ENCODE peak calls at places on chromosomes 1 and 21, in seven cellular contexts. B, D, P, S, H, O and A are unnamed samples.

GRCh38 chr1:61109910-61110309 is 27.5 kb downstream of the NFIA start:
- DNase-seq in P (no peak), D (no peak), H (no peak), S (no peak), O (no peak), B (no peak), A (no peak)

GRCh38 chr1:51926171-51926812 is 47.8 kb upstream of the NRDC start:
- DNase-seq in O (no peak), H (peak), P (no peak), D (peak), B (peak), S (peak), A (peak)

GRCh38 chr21:33115586-33116541 is 45.9 kb downstream of the OLIG1 start:
- DNase-seq in P (no peak), D (no peak), H (no peak), B (no peak), O (no peak), S (no peak), A (no peak)

GRCh38 chr1:8848663-8849386 is 29.7 kb downstream of the ENO1 start:
- DNase-seq in P (no peak), D (peak), O (peak), S (peak), H (peak), B (peak), A (peak)

GRCh38 chr1:47655521-47656300 is 217.9 kb downstream of the FOXD2 start:
- DNase-seq in O (no peak), S (no peak), P (no peak), H (no peak), B (no peak), D (no peak), A (no peak)

GRCh38 chr1:42480921-42481320 is 17.8 kb downstream of the CCDC30 start:
- DNase-seq in O (no peak), P (no peak), S (no peak), B (no peak), H (no peak), D (no peak), A (no peak)

GRCh38 chr1:185920602-185921001 is 186.4 kb downstream of the HMCN1 start:
- DNase-seq in H (no peak), B (no peak), O (no peak), P (no peak), D (no peak), S (no peak), A (no peak)

GRCh38 chr1:93613895-93614294 is 67.7 kb downstream of the BCAR3 start:
- DNase-seq in S (no peak), B (no peak), P (no peak), D (peak), H (peak), O (peak), A (no peak)

GRCh38 chr1:111733183-111733995 is 5.8 kb downstream of the INKA2 start:
- DNase-seq in H (peak), S (no peak), P (no peak), D (peak), O (peak), B (no peak), A (no peak)

GRCh38 chr21:45128613-45129226 is 54.3 kb downstream of the ADARB1 start:
- DNase-seq in B (peak), O (peak), S (no peak), D (peak), P (no peak), H (peak), A (peak)

GRCh38 chr1:109636201-109636952 is 16.7 kb downstream of the AMPD2 start:
- DNase-seq in H (peak), P (no peak), D (peak), S (no peak), O (no peak), B (no peak), A (no peak)

GRCh38 chr1:236605030-236605806 is 902 bp upstream of the HEATR1 start:
- DNase-seq in S (no peak), H (no peak), O (no peak), P (no peak), D (no peak), B (no peak), A (no peak)

GRCh38 chr1:55632906-55633305 is 417.7 kb upstream of the USP24 start:
- DNase-seq in O (no peak), D (peak), B (peak), P (no peak), S (peak), H (peak), A (no peak)

GRCh38 chr1:246139745-246140182 is 367.3 kb downstream of the SMYD3 start:
- DNase-seq in P (no peak), O (no peak), D (peak), B (no peak), S (no peak), H (peak), A (no peak)

GRCh38 chr1:237220243-237220642 is 178.3 kb downstream of the RYR2 start:
- DNase-seq in B (no peak), H (no peak), P (no peak), O (no peak), S (no peak), D (no peak), A (no peak)

GRCh38 chr1:57696904-57697303 is 273.0 kb upstream of the DAB1 start:
- DNase-seq in H (no peak), S (no peak), B (no peak), D (no peak), O (no peak), P (no peak), A (no peak)

GRCh38 chr1:151237678-151238466 is 16.7 kb upstream of the PSMD4 start:
- DNase-seq in D (no peak), H (no peak), S (no peak), B (no peak), P (no peak), O (no peak), A (peak)

GRCh38 chr1:100277866-100278265 is 11.8 kb downstream of the RTCA start:
- DNase-seq in B (no peak), O (no peak), D (no peak), S (no peak), H (no peak), P (no peak), A (peak)

GRCh38 chr1:87800006-87800405 is 471.3 kb downstream of the LMO4 start:
- DNase-seq in P (no peak), D (peak), S (no peak), B (no peak), H (peak), O (no peak), A (no peak)

GRCh38 chr1:166307261-166308188 is 140.7 kb upstream of the FAM78B start:
- DNase-seq in O (no peak), P (no peak), D (no peak), S (no peak), H (no peak), B (no peak), A (no peak)

GRCh38 chr1:82161651-82162238 is 361.0 kb downstream of the ADGRL2 start:
- DNase-seq in H (peak), P (no peak), O (peak), S (no peak), D (peak), B (no peak), A (no peak)

GRCh38 chr1:7768583-7768982 is 2.5 kb upstream of the VAMP3 start:
- DNase-seq in P (no peak), D (no peak), S (no peak), O (no peak), H (no peak), B (no peak), A (no peak)

GRCh38 chr1:153552335-153552734 is 3.3 kb upstream of the S100A3 start:
- DNase-seq in P (no peak), B (peak), S (no peak), D (no peak), H (no peak), O (no peak), A (no peak)

GRCh38 chr1:41371630-41372599 is 10.7 kb downstream of the FOXO6 start:
- DNase-seq in O (no peak), S (no peak), D (no peak), B (peak), H (no peak), P (no peak), A (no peak)

GRCh38 chr1:58981392-58981791 is 197.5 kb upstream of the JUN start:
- DNase-seq in B (peak), H (no peak), S (no peak), O (no peak), D (no peak), P (no peak), A (no peak)

GRCh38 chr1:228753933-228754332 is 18.7 kb downstream of the RHOU start:
- DNase-seq in O (no peak), D (no peak), B (no peak), S (no peak), P (no peak), H (no peak), A (no peak)

GRCh38 chr1:77831976-77832695 is 52.7 kb downstream of the MIGA1 start:
- DNase-seq in H (peak), S (no peak), O (peak), B (no peak), P (no peak), D (peak), A (no peak)

GRCh38 chr1:170168263-170168662 is 22.5 kb downstream of the NTMT2 start:
- DNase-seq in S (no peak), B (no peak), P (no peak), D (peak), O (no peak), H (peak), A (no peak)

GRCh38 chr1:173302890-173303829 is 96.0 kb upstream of the TNFSF4 start:
- DNase-seq in H (no peak), O (no peak), P (no peak), D (peak), S (no peak), B (peak), A (no peak)

GRCh38 chr1:173302366-173302765 is 95.2 kb upstream of the TNFSF4 start:
- DNase-seq in D (peak), H (peak), B (no peak), S (no peak), O (no peak), P (no peak), A (no peak)

GRCh38 chr1:173303984-173304383 is 96.9 kb upstream of the TNFSF4 start:
- DNase-seq in P (no peak), S (no peak), B (no peak), D (no peak), O (no peak), H (no peak), A (no peak)

GRCh38 chr1:173300249-173301044 is 93.3 kb upstream of the TNFSF4 start:
- DNase-seq in H (no peak), P (no peak), B (no peak), D (no peak), O (no peak), S (no peak), A (no peak)

DNA sequence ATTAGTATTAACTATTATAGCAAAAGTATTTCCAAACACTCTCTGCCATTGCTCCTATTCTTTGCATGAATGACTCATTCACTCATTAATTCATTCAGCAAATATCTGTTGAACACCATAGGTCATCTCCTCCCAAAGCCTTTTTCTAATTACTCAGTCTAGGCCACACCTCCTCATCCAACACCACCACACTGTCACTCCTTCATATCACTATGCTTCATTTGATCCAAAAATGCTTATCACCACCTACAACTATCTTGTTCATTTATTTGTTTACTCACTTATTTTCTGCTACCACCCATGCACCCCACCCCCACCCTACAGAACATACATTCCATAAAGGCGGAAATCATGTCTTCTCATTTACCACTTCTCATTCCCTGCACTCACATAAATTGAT is 94.4 kb upstream of the TNFSF4 start:
- DNase-seq in D (peak), P (no peak), S (no peak), O (no peak), B (no peak), H (no peak), A (no peak)
- H2AFZ ChIP-seq in D (no peak), P (no peak), S (no peak), O (no peak), B (no peak), H (no peak), A (no peak)

GRCh38 chr1:162383091-162383490 is 1.6 kb downstream of the C1orf226 start:
- DNase-seq in O (no peak), H (no peak), S (no peak), D (no peak), B (no peak), P (no peak), A (no peak)
- H2AFZ ChIP-seq in O (no peak), H (no peak), S (no peak), D (no peak), B (no peak), P (no peak), A (no peak)

GRCh38 chr1:240804475-240804874 is 192.5 kb upstream of the GREM2 start:
- DNase-seq in S (no peak), B (peak), H (peak), P (no peak), O (no peak), D (peak), A (no peak)

GRCh38 chr1:240808381-240808780 is 196.4 kb upstream of the GREM2 start:
- DNase-seq in B (no peak), H (no peak), S (no peak), P (no peak), D (no peak), O (no peak), A (no peak)

GRCh38 chr1:240802271-240802670 is 190.3 kb upstream of the GREM2 start:
- DNase-seq in O (no peak), D (peak), P (no peak), S (no peak), H (peak), B (no peak), A (no peak)

GRCh38 chr1:240803151-240803550 is 191.2 kb upstream of the GREM2 start:
- DNase-seq in S (no peak), O (no peak), P (no peak), D (peak), B (no peak), H (peak), A (no peak)

GRCh38 chr1:240806201-240806745 is 194.3 kb upstream of the GREM2 start:
- DNase-seq in S (no peak), O (no peak), B (no peak), P (no peak), H (no peak), D (no peak), A (no peak)
- H2AFZ ChIP-seq in S (no peak), O (no peak), B (no peak), P (no peak), H (no peak), D (no peak), A (no peak)

GRCh38 chr1:112955678-112956502 is at the start of gene SLC16A1:
- DNase-seq in P (peak), H (peak), D (peak), S (peak), B (peak), O (peak), A (peak)

GRCh38 chr1:112954945-112955677 is 885 bp downstream of the SLC16A1 start:
- DNase-seq in H (peak), O (peak), S (peak), B (peak), D (peak), P (no peak), A (peak)

GRCh38 chr1:112954059-112954458 is 1.9 kb downstream of the SLC16A1 start:
- DNase-seq in H (peak), S (no peak), D (peak), P (no peak), O (no peak), B (no peak), A (no peak)

GRCh38 chr1:112957133-112957812 is 1.3 kb upstream of the SLC16A1 start:
- DNase-seq in B (peak), O (peak), H (peak), S (no peak), P (peak), D (peak), A (peak)

GRCh38 chr1:112956503-112957132 is 622 bp upstream of the SLC16A1 start:
- DNase-seq in B (peak), O (peak), S (no peak), D (no peak), P (no peak), H (no peak), A (peak)
- H2AFZ ChIP-seq in B (peak), O (peak), S (peak), D (peak), P (peak), H (peak), A (peak)

GRCh38 chr1:210260087-210260486 is 27.5 kb downstream of the SERTAD4 start:
- DNase-seq in D (peak), S (no peak), O (no peak), B (no peak), P (no peak), H (no peak), A (no peak)
- H2AFZ ChIP-seq in D (no peak), S (no peak), O (no peak), B (peak), P (no peak), H (no peak), A (no peak)